ENCODE peak calls at places on chromosomes 13 and 19, in ten cellular contexts. U, R, Q, L, J, B, E, M, V and I are unnamed samples.

GRCh38 chr13:33224686-33225085 is 60.9 kb downstream of the STARD13 start:
- DNase-seq in R (no peak), V (no peak), J (no peak), L (no peak), B (no peak), U (no peak), M (no peak), E (no peak), Q (no peak), I (no peak)

GRCh38 chr13:67844544-67844943 is 614.4 kb upstream of the PCDH9 start:
- DNase-seq in R (no peak), M (no peak), U (no peak), J (no peak), B (no peak), Q (no peak), V (no peak), L (no peak), E (no peak), I (no peak)

GRCh38 chr13:23766939-23767338 is 122.3 kb downstream of the MIPEP start:
- DNase-seq in V (no peak), J (no peak), U (no peak), L (no peak), M (no peak), R (no peak), B (no peak), E (no peak), Q (no peak), I (no peak)

GRCh38 chr13:26379831-26380230 is 125.9 kb downstream of the CDK8 start:
- DNase-seq in E (no peak), Q (no peak), J (no peak), V (no peak), M (no peak), B (no peak), R (no peak), U (no peak), L (no peak), I (no peak)

GRCh38 chr19:54188224-54188871 is 1.0 kb downstream of the MBOAT7 start:
- DNase-seq in R (no peak), U (no peak), Q (no peak), J (peak), M (no peak), E (no peak), L (peak), B (no peak), V (peak), I (no peak)

GRCh38 chr19:16117594-16118033 is 5.9 kb downstream of the RAB8A start:
- DNase-seq in U (no peak), R (no peak), M (no peak), J (no peak), E (no peak), B (no peak), V (no peak), L (no peak), Q (no peak), I (no peak)

GRCh38 chr13:91185294-91185863 is 162.1 kb upstream of the MIR17HG start:
- DNase-seq in U (no peak), Q (no peak), B (no peak), E (no peak), L (no peak), M (no peak), J (no peak), R (no peak), V (peak), I (no peak)

GRCh38 chr13:41622545-41623429 is 165.4 kb downstream of the RGCC start:
- DNase-seq in M (no peak), E (peak), V (peak), U (no peak), Q (no peak), B (no peak), J (peak), R (no peak), L (no peak), I (no peak)

GRCh38 chr19:2603320-2603719 is 99.2 kb downstream of the GNG7 start:
- DNase-seq in B (no peak), E (no peak), L (no peak), J (no peak), Q (no peak), M (no peak), V (peak), R (peak), U (no peak), I (no peak)

GRCh38 chr13:113417008-113417735 is 36.1 kb downstream of the ADPRHL1 start:
- DNase-seq in J (no peak), E (no peak), U (no peak), L (no peak), Q (no peak), V (no peak), B (no peak), M (no peak), R (no peak), I (no peak)

GRCh38 chr19:56356944-56357343 is 36.4 kb downstream of the ZNF582 start:
- DNase-seq in V (no peak), E (no peak), R (no peak), L (no peak), B (no peak), M (no peak), J (no peak), Q (no peak), U (no peak), I (no peak)

GRCh38 chr13:67554296-67554695 is 324.2 kb upstream of the PCDH9 start:
- DNase-seq in Q (no peak), R (no peak), E (no peak), B (no peak), V (no peak), L (no peak), U (no peak), M (no peak), J (no peak), I (no peak)

GRCh38 chr19:1296078-1296477 is 10.4 kb downstream of the EFNA2 start:
- DNase-seq in E (no peak), J (no peak), L (no peak), U (no peak), Q (no peak), M (no peak), V (no peak), B (no peak), R (no peak), I (no peak)

GRCh38 chr19:10998045-10998533 is 37.3 kb downstream of the SMARCA4 start:
- DNase-seq in E (no peak), U (no peak), V (peak), R (no peak), B (no peak), Q (peak), J (no peak), M (no peak), L (no peak), I (no peak)

GRCh38 chr19:55418185-55418584 is 10.6 kb upstream of the UBE2S start:
- DNase-seq in B (peak), V (peak), J (peak), Q (peak), M (no peak), E (peak), L (peak), R (no peak), U (no peak), I (no peak)